ENCODE peak calls at places on chromosomes 3 and 15, in five cellular contexts. L, R, O, C and V are unnamed samples.

GRCh38 chr3:133097214-133097613 is 59.0 kb downstream of the TMEM108 start:
- DNase-seq in C (no peak), R (no peak), O (no peak), L (peak; percentile 57), V (no peak)

GRCh38 chr3:161069441-161070251 is 35.5 kb downstream of the B3GALNT1 start:
- DNase-seq in R (no peak), C (no peak), L (peak; percentile 46), O (no peak), V (peak; percentile 26)

GRCh38 chr15:92914768-92915221 is 14.7 kb downstream of the CHD2 start:
- DNase-seq in O (no peak), C (no peak), R (no peak), L (no peak), V (no peak)

GRCh38 chr3:98555025-98555379 is 23.2 kb downstream of the GPR15 start:
- DNase-seq in C (no peak), R (no peak), O (no peak), L (no peak), V (no peak)

GRCh38 chr3:71016141-71016845 is 567.2 kb downstream of the FOXP1 start:
- DNase-seq in O (no peak), L (no peak), C (no peak), R (no peak), V (no peak)

GRCh38 chr3:141498592-141499223 is 11.9 kb downstream of the RASA2 start:
- DNase-seq in O (no peak), C (no peak), R (no peak), L (no peak), V (peak; percentile 56)

GRCh38 chr15:49458145-49458544 is 35.1 kb downstream of the FGF7 start:
- DNase-seq in C (no peak), O (no peak), L (peak; percentile 63), R (no peak), V (peak; percentile 53)

GRCh38 chr3:73094127-73094526 is 32.7 kb downstream of the EBLN2 start:
- DNase-seq in C (no peak), O (no peak), L (no peak), R (peak; percentile 70), V (no peak)

GRCh38 chr15:83435782-83436181 is 11.4 kb upstream of the SH3GL3 start:
- DNase-seq in L (no peak), C (no peak), O (no peak), R (no peak), V (no peak)

GRCh38 chr3:56110886-56111285 is 357.4 kb downstream of the ERC2 start:
- DNase-seq in C (peak; percentile 6), O (no peak), L (no peak), R (no peak), V (no peak)

GRCh38 chr15:34206016-34206415 is 3.9 kb downstream of the KATNBL1 start:
- DNase-seq in C (no peak), O (no peak), L (peak; percentile 66), R (no peak), V (no peak)

GRCh38 chr3:181723568-181724431 is 12.1 kb downstream of the SOX2 start:
- DNase-seq in L (no peak), C (no peak), R (no peak), O (no peak), V (no peak)

GRCh38 chr15:56325186-56325585 is 40.0 kb upstream of the TEX9 start:
- DNase-seq in C (no peak), L (peak; percentile 33), O (no peak), R (no peak), V (peak; percentile 12)

DNA sequence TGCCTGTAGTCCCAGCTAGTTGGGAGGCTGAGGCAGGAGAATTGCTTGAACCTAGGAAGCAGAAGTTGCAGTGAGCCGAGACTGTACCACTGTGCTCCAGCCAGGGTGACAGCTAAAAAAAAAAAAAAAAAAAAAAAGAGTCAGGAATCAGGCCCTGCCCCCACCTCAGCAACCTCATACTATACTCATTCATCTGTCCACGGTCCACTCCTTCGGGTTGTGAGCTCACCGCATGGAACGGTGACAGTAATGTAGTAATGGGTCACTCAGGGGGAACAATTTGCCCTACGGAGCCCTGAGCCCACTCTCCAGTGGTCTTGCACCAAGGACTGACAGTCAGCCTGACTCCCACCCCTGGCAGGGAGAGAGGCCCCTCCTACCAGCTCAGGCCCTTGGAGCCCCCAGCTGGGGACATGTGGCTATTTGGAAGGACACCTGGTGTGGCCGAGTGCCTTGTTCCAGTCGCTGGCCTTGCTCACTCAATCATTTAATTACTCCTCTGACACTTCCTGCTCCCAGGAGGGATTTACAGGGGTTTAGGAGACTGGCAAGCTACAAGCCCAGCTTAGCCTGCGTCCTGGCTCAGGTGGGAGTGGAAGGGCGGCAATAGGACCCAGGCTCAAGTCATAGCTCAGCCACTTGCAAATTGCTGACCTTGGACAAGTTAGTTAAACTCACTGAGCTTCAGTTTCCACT is 19.9 kb upstream of the CACNA2D2 start:
- DNase-seq in L (no peak), O (no peak), C (peak; percentile 36), R (no peak), V (no peak)
- H3K4me3 ChIP-seq in L (no peak overlapping the region), O (no peak overlapping the region), C (no peak overlapping the region), R (no peak overlapping the region), V (no peak overlapping the region)

GRCh38 chr3:169295126-169295525 is 368.4 kb downstream of the MECOM start:
- DNase-seq in R (peak; percentile 12), L (peak; percentile 42), C (no peak), O (no peak), V (peak; percentile 20)
- TF ChIP-seq CTCF in R (no peak), L (peak; percentile 66), C (peak; percentile 59), O (no peak), V (peak; percentile 40)

DNA sequence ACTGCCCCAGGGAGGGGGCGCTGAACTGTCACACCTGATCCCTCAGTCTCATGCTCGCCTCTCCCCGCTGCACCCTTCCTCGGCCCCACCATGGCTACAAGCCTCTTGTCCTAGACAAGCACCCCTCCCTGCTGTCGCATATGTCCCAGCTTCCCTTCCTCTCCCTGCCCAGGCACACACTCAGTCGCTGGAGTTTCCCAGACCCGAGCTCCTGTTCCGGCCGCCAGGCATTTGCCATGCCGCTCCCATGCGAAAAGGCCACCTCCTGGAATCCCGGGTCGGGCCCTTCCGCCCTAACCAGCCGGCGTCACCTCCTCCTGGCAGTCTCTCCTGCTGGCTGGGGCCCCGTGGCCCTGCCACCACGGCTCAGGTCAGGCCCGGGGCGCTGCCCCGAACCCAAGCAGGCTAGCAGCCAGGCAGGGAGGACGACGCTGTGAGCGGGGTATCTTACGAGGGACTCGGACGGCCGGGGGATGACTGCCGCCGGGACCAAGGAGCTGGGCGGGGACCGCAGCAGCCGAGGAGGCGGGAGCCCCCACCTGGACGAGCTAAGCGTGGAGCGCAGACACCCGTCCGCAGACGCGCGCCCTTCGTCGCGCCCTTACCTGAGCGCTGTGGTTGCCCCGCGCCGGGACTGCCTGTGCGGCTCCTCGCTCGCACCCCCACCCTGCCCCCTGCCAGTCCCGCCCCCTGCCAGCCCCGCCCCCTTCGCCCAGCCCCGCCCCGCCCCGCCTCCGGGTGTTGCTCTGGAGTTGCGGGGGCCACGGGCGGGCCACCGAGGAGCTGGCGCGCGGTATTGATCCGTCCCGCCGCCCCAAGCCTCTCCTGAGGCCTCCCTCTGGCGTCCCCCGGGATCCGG is at the start of gene ALS2CL:
- DNase-seq in O (peak; percentile 83), C (peak; percentile 69), R (peak; percentile 97), L (no peak), V (no peak)
- H3K4me3 ChIP-seq in O (peak within 1 kb of the TSS; percentile 70), C (peak within 1 kb of the TSS; percentile 59), R (peak within 1 kb of the TSS; percentile 40), L (peak within 1 kb of the TSS; percentile 93), V (peak within 1 kb of the TSS; percentile 60)

GRCh38 chr15:60478633-60479360 is at the start of gene ICE2:
- DNase-seq in L (peak; percentile 94), R (peak; percentile 90), C (peak; percentile 96), O (peak; percentile 98), V (peak; percentile 96)
- TF ChIP-seq CTCF in L (peak; percentile 10), R (no peak), C (no peak), O (no peak), V (no peak)

DNA sequence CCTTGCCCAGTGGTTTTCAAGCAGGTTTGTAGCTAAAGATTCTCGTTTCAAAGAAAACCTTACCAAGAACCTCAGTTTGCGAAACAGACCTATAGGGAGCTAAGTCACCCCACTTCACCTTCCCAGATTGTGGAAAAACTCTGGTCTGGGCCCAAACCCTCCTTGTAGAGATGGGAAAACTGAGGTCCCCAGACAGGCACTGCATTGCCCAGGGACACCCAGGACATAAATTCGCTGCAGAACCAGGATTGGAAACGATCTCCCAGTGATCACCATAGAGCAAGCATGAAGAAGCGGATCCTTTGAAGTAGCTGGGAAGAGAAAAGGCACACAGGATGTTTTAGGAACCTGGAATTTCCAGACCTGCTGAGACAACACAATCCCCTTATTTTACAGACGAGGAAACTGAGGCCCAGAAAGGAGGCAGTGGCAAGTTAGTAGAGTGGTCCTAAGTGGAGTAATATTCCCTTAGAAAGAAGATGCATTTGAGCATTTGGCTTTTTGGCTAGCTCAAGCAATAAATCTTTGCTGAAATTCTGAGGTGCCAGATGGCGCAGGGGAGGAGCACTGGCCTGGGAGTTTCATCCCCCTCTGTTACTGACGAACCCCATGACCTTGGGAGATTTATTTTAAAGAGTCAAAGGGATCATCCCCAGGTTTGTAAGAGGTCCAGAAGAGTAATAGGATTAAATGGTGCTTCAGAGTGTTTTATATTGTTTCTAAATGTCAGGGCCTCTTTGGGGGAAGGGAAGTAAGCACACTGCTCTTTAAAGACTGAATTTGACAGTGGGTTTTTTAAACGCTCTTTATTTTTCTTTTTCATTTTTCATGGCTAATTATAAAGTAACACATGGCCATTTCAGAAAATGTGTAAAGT is 85.3 kb upstream of the PIAS1 start:
- DNase-seq in C (peak; percentile 36), O (no peak), L (no peak), R (no peak), V (no peak)
- H3K4me3 ChIP-seq in C (peak overlapping the region; percentile 48), O (peak overlapping the region; percentile 44), L (peak overlapping the region; percentile 28), R (peak overlapping the region; percentile 30), V (peak overlapping the region; percentile 51)

DNA sequence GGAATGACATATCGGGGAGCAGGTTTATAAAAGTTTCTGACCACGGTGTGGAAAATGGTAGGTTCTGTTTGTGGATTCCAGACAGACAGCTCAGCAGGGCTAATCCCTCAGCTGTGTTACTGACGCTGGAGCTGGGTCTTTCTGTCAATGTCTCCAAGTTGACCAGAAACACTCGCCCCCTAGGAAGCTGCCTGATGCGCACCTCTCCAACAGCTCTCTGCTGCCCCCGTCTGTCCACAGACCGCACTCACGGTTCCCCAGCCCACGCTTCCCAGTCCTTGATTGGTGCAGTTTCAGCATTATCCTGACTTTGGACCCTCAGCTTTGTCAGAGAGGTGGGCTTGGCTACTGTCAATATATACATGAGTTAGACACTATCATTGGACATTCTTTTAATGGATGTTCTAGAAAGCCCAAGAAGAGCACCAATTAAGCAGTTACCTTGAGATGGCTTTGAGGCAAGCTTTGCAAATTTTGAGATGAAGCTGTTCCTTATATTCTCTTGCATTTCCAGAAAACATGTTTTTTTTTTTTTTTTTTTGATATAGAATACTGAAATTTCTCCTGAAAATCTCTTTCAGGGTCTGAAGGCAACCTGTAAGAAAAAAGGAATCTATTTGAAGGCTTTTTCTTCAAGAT is 98.9 kb upstream of the TBC1D5 start:
- DNase-seq in O (peak; percentile 82), C (peak; percentile 88), L (peak; percentile 46), R (peak; percentile 83), V (peak; percentile 57)
- TF ChIP-seq CTCF in O (peak; percentile 75), C (peak; percentile 97), L (peak; percentile 97), R (peak; percentile 98), V (peak; percentile 99)